ENCODE peak calls at places on chromosome 17, in eight cellular contexts. One of them, this sample, is unnamed.

GRCh38 chr17:4616456-4616855 is 25.0 kb downstream of the ALOX15 start:
- DNase-seq in AML-193: no peak
- DNase-seq in iPS DF 6.9: no peak
- DNase-seq in GM23338: no peak
- DNase-seq in T-helper 1 cell: no peak
- DNase-seq in H1: no peak
- DNase-seq in activated gamma-delta T cell treated with Interleukin-2 at 50 U/mL for 16 hours: no peak
- DNase-seq in iris pigment epithelial cell: no peak
- DNase-seq in this sample: no peak

GRCh38 chr17:70168044-70168978 is 1.0 kb upstream of the KCNJ2 start:
- DNase-seq in T-helper 1 cell: peak
- DNase-seq in GM23338: peak
- DNase-seq in H1: peak
- DNase-seq in activated gamma-delta T cell treated with Interleukin-2 at 50 U/mL for 16 hours: no peak
- DNase-seq in iris pigment epithelial cell: peak
- DNase-seq in AML-193: no peak
- DNase-seq in iPS DF 6.9: no peak
- DNase-seq in this sample: peak

GRCh38 chr17:53722407-53722806 is 100.3 kb upstream of the KIF2B start:
- DNase-seq in AML-193: no peak
- DNase-seq in iris pigment epithelial cell: peak
- DNase-seq in GM23338: no peak
- DNase-seq in H1: peak
- DNase-seq in activated gamma-delta T cell treated with Interleukin-2 at 50 U/mL for 16 hours: no peak
- DNase-seq in iPS DF 6.9: no peak
- DNase-seq in T-helper 1 cell: no peak
- DNase-seq in this sample: peak

GRCh38 chr17:4427505-4427904 is 6.2 kb upstream of the SPNS3 start:
- DNase-seq in H1: no peak
- DNase-seq in iris pigment epithelial cell: no peak
- DNase-seq in GM23338: no peak
- DNase-seq in iPS DF 6.9: no peak
- DNase-seq in T-helper 1 cell: no peak
- DNase-seq in AML-193: no peak
- DNase-seq in activated gamma-delta T cell treated with Interleukin-2 at 50 U/mL for 16 hours: no peak
- DNase-seq in this sample: no peak

GRCh38 chr17:19709841-19710240 is 6.5 kb downstream of the SLC47A2 start:
- DNase-seq in activated gamma-delta T cell treated with Interleukin-2 at 50 U/mL for 16 hours: no peak
- DNase-seq in H1: no peak
- DNase-seq in iPS DF 6.9: no peak
- DNase-seq in GM23338: no peak
- DNase-seq in iris pigment epithelial cell: no peak
- DNase-seq in AML-193: no peak
- DNase-seq in T-helper 1 cell: no peak
- DNase-seq in this sample: no peak

GRCh38 chr17:21400816-21401593 is 24.8 kb downstream of the KCNJ12 start:
- DNase-seq in activated gamma-delta T cell treated with Interleukin-2 at 50 U/mL for 16 hours: no peak
- DNase-seq in AML-193: no peak
- DNase-seq in iris pigment epithelial cell: no peak
- DNase-seq in T-helper 1 cell: no peak
- DNase-seq in H1: no peak
- DNase-seq in GM23338: no peak
- DNase-seq in iPS DF 6.9: no peak
- DNase-seq in this sample: peak

GRCh38 chr17:17675925-17676534 is 5.2 kb upstream of the RAI1 start:
- DNase-seq in H1: no peak
- DNase-seq in GM23338: peak
- DNase-seq in AML-193: no peak
- DNase-seq in iris pigment epithelial cell: no peak
- DNase-seq in iPS DF 6.9: no peak
- DNase-seq in T-helper 1 cell: peak
- DNase-seq in activated gamma-delta T cell treated with Interleukin-2 at 50 U/mL for 16 hours: peak
- DNase-seq in this sample: no peak

GRCh38 chr17:53627511-53627910 is 195.2 kb upstream of the KIF2B start:
- DNase-seq in GM23338: no peak
- DNase-seq in H1: no peak
- DNase-seq in T-helper 1 cell: no peak
- DNase-seq in iris pigment epithelial cell: peak
- DNase-seq in activated gamma-delta T cell treated with Interleukin-2 at 50 U/mL for 16 hours: no peak
- DNase-seq in AML-193: no peak
- DNase-seq in iPS DF 6.9: no peak
- DNase-seq in this sample: no peak

GRCh38 chr17:67639997-67640396 is 77.7 kb upstream of the NOL11 start:
- DNase-seq in T-helper 1 cell: no peak
- DNase-seq in GM23338: no peak
- DNase-seq in activated gamma-delta T cell treated with Interleukin-2 at 50 U/mL for 16 hours: no peak
- DNase-seq in AML-193: no peak
- DNase-seq in H1: no peak
- DNase-seq in iPS DF 6.9: no peak
- DNase-seq in iris pigment epithelial cell: no peak
- DNase-seq in this sample: no peak

GRCh38 chr17:62765351-62765750 is 42.8 kb downstream of the MARCHF10 start:
- DNase-seq in H1: no peak
- DNase-seq in AML-193: no peak
- DNase-seq in T-helper 1 cell: no peak
- DNase-seq in activated gamma-delta T cell treated with Interleukin-2 at 50 U/mL for 16 hours: no peak
- DNase-seq in iris pigment epithelial cell: no peak
- DNase-seq in GM23338: peak
- DNase-seq in iPS DF 6.9: no peak
- DNase-seq in this sample: no peak

GRCh38 chr17:977163-977562 is 2.4 kb downstream of the NXN start:
- DNase-seq in T-helper 1 cell: no peak
- DNase-seq in activated gamma-delta T cell treated with Interleukin-2 at 50 U/mL for 16 hours: no peak
- DNase-seq in iris pigment epithelial cell: peak
- DNase-seq in iPS DF 6.9: no peak
- DNase-seq in AML-193: no peak
- DNase-seq in H1: no peak
- DNase-seq in GM23338: no peak
- DNase-seq in this sample: peak

GRCh38 chr17:737561-738113 is 5.2 kb downstream of the TLCD3A start:
- DNase-seq in iris pigment epithelial cell: no peak
- DNase-seq in T-helper 1 cell: no peak
- DNase-seq in GM23338: no peak
- DNase-seq in H1: no peak
- DNase-seq in iPS DF 6.9: no peak
- DNase-seq in activated gamma-delta T cell treated with Interleukin-2 at 50 U/mL for 16 hours: no peak
- DNase-seq in AML-193: no peak
- DNase-seq in this sample: no peak

GRCh38 chr17:29045734-29046133 is 2.8 kb downstream of the PIPOX start:
- DNase-seq in GM23338: no peak
- DNase-seq in iPS DF 6.9: no peak
- DNase-seq in iris pigment epithelial cell: no peak
- DNase-seq in AML-193: no peak
- DNase-seq in activated gamma-delta T cell treated with Interleukin-2 at 50 U/mL for 16 hours: no peak
- DNase-seq in H1: no peak
- DNase-seq in T-helper 1 cell: no peak
- DNase-seq in this sample: no peak

GRCh38 chr17:7716901-7717755 is at the start of gene DNAH2:
- DNase-seq in activated gamma-delta T cell treated with Interleukin-2 at 50 U/mL for 16 hours: peak
- DNase-seq in T-helper 1 cell: peak
- DNase-seq in iPS DF 6.9: peak
- DNase-seq in AML-193: no peak
- DNase-seq in H1: peak
- DNase-seq in GM23338: peak
- DNase-seq in iris pigment epithelial cell: peak
- DNase-seq in this sample: peak

GRCh38 chr17:11742891-11743290 is 144.6 kb downstream of the DNAH9 start:
- DNase-seq in AML-193: no peak
- DNase-seq in GM23338: peak
- DNase-seq in T-helper 1 cell: no peak
- DNase-seq in iris pigment epithelial cell: no peak
- DNase-seq in activated gamma-delta T cell treated with Interleukin-2 at 50 U/mL for 16 hours: no peak
- DNase-seq in iPS DF 6.9: peak
- DNase-seq in H1: no peak
- DNase-seq in this sample: no peak

GRCh38 chr17:17156511-17156910 is 49.6 kb downstream of the PLD6 start:
- DNase-seq in iPS DF 6.9: no peak
- DNase-seq in H1: no peak
- DNase-seq in iris pigment epithelial cell: no peak
- DNase-seq in GM23338: no peak
- DNase-seq in activated gamma-delta T cell treated with Interleukin-2 at 50 U/mL for 16 hours: no peak
- DNase-seq in AML-193: no peak
- DNase-seq in T-helper 1 cell: no peak
- DNase-seq in this sample: peak

GRCh38 chr17:42760652-42761581 is at the start of gene RAMP2:
- DNase-seq in GM23338: peak
- DNase-seq in T-helper 1 cell: no peak
- DNase-seq in iPS DF 6.9: no peak
- DNase-seq in H1: no peak
- DNase-seq in activated gamma-delta T cell treated with Interleukin-2 at 50 U/mL for 16 hours: no peak
- DNase-seq in AML-193: no peak
- DNase-seq in iris pigment epithelial cell: no peak
- DNase-seq in this sample: peak

GRCh38 chr17:40111221-40112128 is 10.3 kb upstream of the MSL1 start:
- DNase-seq in activated gamma-delta T cell treated with Interleukin-2 at 50 U/mL for 16 hours: peak
- DNase-seq in iris pigment epithelial cell: peak
- DNase-seq in AML-193: peak
- DNase-seq in GM23338: peak
- DNase-seq in iPS DF 6.9: no peak
- DNase-seq in H1: no peak
- DNase-seq in T-helper 1 cell: peak
- DNase-seq in this sample: peak

GRCh38 chr17:1111599-1112443 is 68.0 kb downstream of the ABR start:
- DNase-seq in iPS DF 6.9: no peak
- DNase-seq in GM23338: no peak
- DNase-seq in activated gamma-delta T cell treated with Interleukin-2 at 50 U/mL for 16 hours: no peak
- DNase-seq in T-helper 1 cell: no peak
- DNase-seq in H1: no peak
- DNase-seq in iris pigment epithelial cell: peak
- DNase-seq in AML-193: no peak
- DNase-seq in this sample: no peak

GRCh38 chr17:54968954-54969400 is 412 bp downstream of the STXBP4 start:
- DNase-seq in activated gamma-delta T cell treated with Interleukin-2 at 50 U/mL for 16 hours: peak
- DNase-seq in T-helper 1 cell: no peak
- DNase-seq in iPS DF 6.9: no peak
- DNase-seq in GM23338: no peak
- DNase-seq in H1: no peak
- DNase-seq in AML-193: peak
- DNase-seq in iris pigment epithelial cell: peak
- DNase-seq in this sample: no peak

GRCh38 chr17:28372203-28372944 is 880 bp downstream of the SARM1 start:
- DNase-seq in H1: no peak
- DNase-seq in AML-193: no peak
- DNase-seq in GM23338: peak
- DNase-seq in T-helper 1 cell: peak
- DNase-seq in iPS DF 6.9: no peak
- DNase-seq in iris pigment epithelial cell: no peak
- DNase-seq in activated gamma-delta T cell treated with Interleukin-2 at 50 U/mL for 16 hours: no peak
- DNase-seq in this sample: peak